ENCODE peak calls at places on chromosomes 6 and 20, in six cellular contexts. One of them, this sample, is unnamed.

GRCh38 chr20:46055269-46055668 is 26.3 kb downstream of the SLC12A5 start:
- DNase-seq in GM23248: no peak
- DNase-seq in effector CD4-positive, alpha-beta T cell: no peak
- DNase-seq in stimulated activated CD4-positive, alpha-beta T cell treated with anti-CD3 and anti-CD28 coated beads, Interleukin-1b, Interleukin-23, amount 100 ng/mL, for 1 hour: no peak
- DNase-seq in T-cell: no peak
- DNase-seq in HTR-8/SVneo: no peak
- DNase-seq in this sample: no peak

GRCh38 chr20:47544240-47544639 is 42.6 kb downstream of the NCOA3 start:
- DNase-seq in T-cell: no peak
- DNase-seq in GM23248: peak
- DNase-seq in HTR-8/SVneo: no peak
- DNase-seq in stimulated activated CD4-positive, alpha-beta T cell treated with anti-CD3 and anti-CD28 coated beads, Interleukin-1b, Interleukin-23, amount 100 ng/mL, for 1 hour: no peak
- DNase-seq in effector CD4-positive, alpha-beta T cell: no peak
- DNase-seq in this sample: no peak

GRCh38 chr6:38773338-38773737 is 58.2 kb downstream of the DNAH8 start:
- DNase-seq in T-cell: no peak
- DNase-seq in effector CD4-positive, alpha-beta T cell: no peak
- DNase-seq in GM23248: no peak
- DNase-seq in HTR-8/SVneo: no peak
- DNase-seq in stimulated activated CD4-positive, alpha-beta T cell treated with anti-CD3 and anti-CD28 coated beads, Interleukin-1b, Interleukin-23, amount 100 ng/mL, for 1 hour: no peak
- DNase-seq in this sample: no peak

GRCh38 chr20:46283426-46283825 is 24.9 kb downstream of the CDH22 start:
- DNase-seq in HTR-8/SVneo: no peak
- DNase-seq in GM23248: no peak
- DNase-seq in T-cell: no peak
- DNase-seq in stimulated activated CD4-positive, alpha-beta T cell treated with anti-CD3 and anti-CD28 coated beads, Interleukin-1b, Interleukin-23, amount 100 ng/mL, for 1 hour: no peak
- DNase-seq in effector CD4-positive, alpha-beta T cell: no peak
- DNase-seq in this sample: no peak

GRCh38 chr6:11225990-11226389 is 6.5 kb downstream of the NEDD9 start:
- DNase-seq in effector CD4-positive, alpha-beta T cell: no peak
- DNase-seq in HTR-8/SVneo: no peak
- DNase-seq in GM23248: no peak
- DNase-seq in T-cell: no peak
- DNase-seq in stimulated activated CD4-positive, alpha-beta T cell treated with anti-CD3 and anti-CD28 coated beads, Interleukin-1b, Interleukin-23, amount 100 ng/mL, for 1 hour: no peak
- DNase-seq in this sample: no peak

GRCh38 chr6:163415176-163415619 is 680 bp downstream of the QKI start:
- DNase-seq in GM23248: no peak
- DNase-seq in T-cell: peak
- DNase-seq in effector CD4-positive, alpha-beta T cell: peak
- DNase-seq in stimulated activated CD4-positive, alpha-beta T cell treated with anti-CD3 and anti-CD28 coated beads, Interleukin-1b, Interleukin-23, amount 100 ng/mL, for 1 hour: no peak
- DNase-seq in HTR-8/SVneo: no peak
- DNase-seq in this sample: no peak

GRCh38 chr6:65505736-65506135 is 201.3 kb downstream of the EYS start:
- DNase-seq in stimulated activated CD4-positive, alpha-beta T cell treated with anti-CD3 and anti-CD28 coated beads, Interleukin-1b, Interleukin-23, amount 100 ng/mL, for 1 hour: no peak
- DNase-seq in T-cell: no peak
- DNase-seq in HTR-8/SVneo: no peak
- DNase-seq in effector CD4-positive, alpha-beta T cell: no peak
- DNase-seq in GM23248: no peak
- DNase-seq in this sample: no peak

GRCh38 chr6:48486876-48487275 is 375.9 kb upstream of the PTCHD4 start:
- DNase-seq in GM23248: no peak
- DNase-seq in T-cell: no peak
- DNase-seq in effector CD4-positive, alpha-beta T cell: no peak
- DNase-seq in stimulated activated CD4-positive, alpha-beta T cell treated with anti-CD3 and anti-CD28 coated beads, Interleukin-1b, Interleukin-23, amount 100 ng/mL, for 1 hour: no peak
- DNase-seq in HTR-8/SVneo: no peak
- DNase-seq in this sample: no peak

GRCh38 chr20:3068986-3069900 is 2.2 kb upstream of the OXT start:
- DNase-seq in stimulated activated CD4-positive, alpha-beta T cell treated with anti-CD3 and anti-CD28 coated beads, Interleukin-1b, Interleukin-23, amount 100 ng/mL, for 1 hour: no peak
- DNase-seq in T-cell: no peak
- DNase-seq in GM23248: peak
- DNase-seq in HTR-8/SVneo: no peak
- DNase-seq in effector CD4-positive, alpha-beta T cell: no peak
- DNase-seq in this sample: no peak

GRCh38 chr6:73680289-73680688 is 15.7 kb upstream of the CD109 start:
- DNase-seq in HTR-8/SVneo: no peak
- DNase-seq in GM23248: no peak
- DNase-seq in T-cell: no peak
- DNase-seq in stimulated activated CD4-positive, alpha-beta T cell treated with anti-CD3 and anti-CD28 coated beads, Interleukin-1b, Interleukin-23, amount 100 ng/mL, for 1 hour: no peak
- DNase-seq in effector CD4-positive, alpha-beta T cell: no peak
- DNase-seq in this sample: no peak

GRCh38 chr6:89690944-89691324 is 52.4 kb upstream of the LYRM2 start:
- DNase-seq in GM23248: no peak
- DNase-seq in stimulated activated CD4-positive, alpha-beta T cell treated with anti-CD3 and anti-CD28 coated beads, Interleukin-1b, Interleukin-23, amount 100 ng/mL, for 1 hour: no peak
- DNase-seq in effector CD4-positive, alpha-beta T cell: no peak
- DNase-seq in HTR-8/SVneo: no peak
- DNase-seq in T-cell: no peak
- DNase-seq in this sample: no peak

GRCh38 chr20:18739785-18740184 is 73.8 kb upstream of the SCP2D1 start:
- DNase-seq in stimulated activated CD4-positive, alpha-beta T cell treated with anti-CD3 and anti-CD28 coated beads, Interleukin-1b, Interleukin-23, amount 100 ng/mL, for 1 hour: no peak
- DNase-seq in HTR-8/SVneo: no peak
- DNase-seq in effector CD4-positive, alpha-beta T cell: no peak
- DNase-seq in GM23248: peak
- DNase-seq in T-cell: no peak
- DNase-seq in this sample: no peak

GRCh38 chr6:24719125-24719931 is at the start of gene C6orf62:
- DNase-seq in T-cell: peak
- DNase-seq in GM23248: peak
- DNase-seq in stimulated activated CD4-positive, alpha-beta T cell treated with anti-CD3 and anti-CD28 coated beads, Interleukin-1b, Interleukin-23, amount 100 ng/mL, for 1 hour: peak
- DNase-seq in HTR-8/SVneo: no peak
- DNase-seq in effector CD4-positive, alpha-beta T cell: peak
- DNase-seq in this sample: peak

GRCh38 chr6:2028457-2029038 is 216.9 kb downstream of the GMDS start:
- DNase-seq in GM23248: no peak
- DNase-seq in stimulated activated CD4-positive, alpha-beta T cell treated with anti-CD3 and anti-CD28 coated beads, Interleukin-1b, Interleukin-23, amount 100 ng/mL, for 1 hour: no peak
- DNase-seq in T-cell: no peak
- DNase-seq in HTR-8/SVneo: no peak
- DNase-seq in effector CD4-positive, alpha-beta T cell: no peak
- DNase-seq in this sample: no peak

GRCh38 chr6:2127484-2127911 is 117.9 kb downstream of the GMDS start:
- DNase-seq in stimulated activated CD4-positive, alpha-beta T cell treated with anti-CD3 and anti-CD28 coated beads, Interleukin-1b, Interleukin-23, amount 100 ng/mL, for 1 hour: no peak
- DNase-seq in T-cell: peak
- DNase-seq in effector CD4-positive, alpha-beta T cell: no peak
- DNase-seq in GM23248: no peak
- DNase-seq in HTR-8/SVneo: no peak
- DNase-seq in this sample: no peak

GRCh38 chr6:49519660-49520059 is 19.9 kb downstream of the GLYATL3 start:
- DNase-seq in GM23248: no peak
- DNase-seq in stimulated activated CD4-positive, alpha-beta T cell treated with anti-CD3 and anti-CD28 coated beads, Interleukin-1b, Interleukin-23, amount 100 ng/mL, for 1 hour: no peak
- DNase-seq in HTR-8/SVneo: no peak
- DNase-seq in T-cell: no peak
- DNase-seq in effector CD4-positive, alpha-beta T cell: no peak
- DNase-seq in this sample: no peak

GRCh38 chr6:25103603-25104002 is 167.8 kb upstream of the RIPOR2 start:
- DNase-seq in stimulated activated CD4-positive, alpha-beta T cell treated with anti-CD3 and anti-CD28 coated beads, Interleukin-1b, Interleukin-23, amount 100 ng/mL, for 1 hour: no peak
- DNase-seq in effector CD4-positive, alpha-beta T cell: no peak
- DNase-seq in HTR-8/SVneo: no peak
- DNase-seq in GM23248: no peak
- DNase-seq in T-cell: no peak
- DNase-seq in this sample: no peak

GRCh38 chr6:122610690-122611455 is 668 bp downstream of the PKIB start:
- DNase-seq in effector CD4-positive, alpha-beta T cell: no peak
- DNase-seq in HTR-8/SVneo: peak
- DNase-seq in T-cell: no peak
- DNase-seq in GM23248: peak
- DNase-seq in stimulated activated CD4-positive, alpha-beta T cell treated with anti-CD3 and anti-CD28 coated beads, Interleukin-1b, Interleukin-23, amount 100 ng/mL, for 1 hour: no peak
- DNase-seq in this sample: no peak

GRCh38 chr6:36803908-36804307 is 35.3 kb downstream of the CPNE5 start:
- DNase-seq in effector CD4-positive, alpha-beta T cell: no peak
- DNase-seq in T-cell: no peak
- DNase-seq in stimulated activated CD4-positive, alpha-beta T cell treated with anti-CD3 and anti-CD28 coated beads, Interleukin-1b, Interleukin-23, amount 100 ng/mL, for 1 hour: no peak
- DNase-seq in GM23248: no peak
- DNase-seq in HTR-8/SVneo: no peak
- DNase-seq in this sample: no peak

This sample was measured in activated CD4-positive, CD25-positive, alpha-beta regulatory T cell treated with anti-CD3 and anti-CD28 coated beads, Interleukin-2, amount 50 U/mL, for 16 hours.